ENCODE peak calls at places on chromosomes 7 and 10, in seven cellular contexts. V is neuronal stem cell, Q is H1, H is fibroblast of lung, B is HCT116, I is HepG2, L is GM23248. P is an unnamed sample.

GRCh38 chr7:5425507-5426225 is 2.0 kb upstream of the TNRC18 start:
- DNase-seq in L (peak; percentile 94), H (peak; percentile 86), I (peak; percentile 88), Q (no peak), B (no peak), V (peak; percentile 83), P (no peak)

GRCh38 chr7:143320620-143321019 is 4.7 kb downstream of the CLCN1 start:
- DNase-seq in L (no peak), B (no peak), H (no peak), Q (no peak), V (no peak), I (no peak), P (no peak)

GRCh38 chr10:48306870-48307531 is 524 bp downstream of the MAPK8 start:
- DNase-seq in B (no peak), Q (no peak), L (peak; percentile 75), I (peak; percentile 21), H (peak; percentile 62), V (peak; percentile 45), P (peak; percentile 79)

GRCh38 chr7:116195451-116195850 is 14.9 kb upstream of the TES start:
- DNase-seq in V (no peak), B (no peak), I (no peak), L (peak; percentile 73), H (peak; percentile 73), Q (no peak), P (no peak)

GRCh38 chr10:118911361-118911760 is 118.2 kb upstream of the NANOS1 start:
- DNase-seq in V (no peak), B (peak; percentile 37), H (peak; percentile 69), L (peak; percentile 47), Q (no peak), I (peak; percentile 58), P (no peak)

GRCh38 chr10:12077580-12078180 is 8.9 kb downstream of the DHTKD1 start:
- DNase-seq in Q (no peak), L (no peak), H (no peak), V (no peak), B (no peak), I (no peak), P (no peak)

GRCh38 chr7:9921326-9921725 is 1052.3 kb upstream of the PHF14 start:
- DNase-seq in Q (no peak), V (no peak), L (no peak), I (no peak), H (no peak), B (no peak), P (no peak)

GRCh38 chr10:70723771-70724170 is 51.5 kb downstream of the ADAMTS14 start:
- DNase-seq in H (no peak), L (no peak), B (no peak), Q (no peak), I (no peak), V (no peak), P (no peak)

GRCh38 chr10:110357252-110357780 is 52.6 kb upstream of the SMNDC1 start:
- DNase-seq in Q (no peak), V (no peak), H (peak; percentile 97), L (peak; percentile 98), I (peak; percentile 30), B (peak; percentile 34), P (no peak)

GRCh38 chr10:17637869-17638268 is 6.1 kb upstream of the STAM start:
- DNase-seq in B (no peak), Q (no peak), V (no peak), H (no peak), I (no peak), L (no peak), P (no peak)

GRCh38 chr7:151687523-151688235 is 168.0 kb upstream of the RHEB start:
- DNase-seq in L (peak; percentile 96), Q (peak; percentile 80), H (peak; percentile 98), B (peak; percentile 92), V (peak; percentile 39), I (peak; percentile 58), P (no peak)

GRCh38 chr7:288671-289101 is 1.3 kb upstream of the FOXL3 start:
- DNase-seq in Q (no peak), B (no peak), H (no peak), V (no peak), L (no peak), I (no peak), P (no peak)

GRCh38 chr10:91931526-91932190 is 8.1 kb downstream of the BTAF1 start:
- DNase-seq in Q (no peak), I (no peak), B (no peak), L (no peak), V (no peak), H (no peak), P (no peak)

GRCh38 chr7:152354061-152354460 is 81.7 kb downstream of the KMT2C start:
- DNase-seq in L (peak; percentile 64), Q (no peak), V (no peak), H (peak; percentile 81), I (peak; percentile 4), B (no peak), P (no peak)

GRCh38 chr10:73837072-73837471 is 25.7 kb upstream of the NDST2 start:
- DNase-seq in H (peak; percentile 57), L (peak; percentile 76), Q (no peak), I (no peak), V (no peak), B (no peak), P (no peak)

GRCh38 chr10:112823604-112824003 is 126.4 kb upstream of the TCF7L2 start:
- DNase-seq in I (no peak), Q (no peak), H (no peak), B (no peak), V (no peak), L (no peak), P (no peak)

GRCh38 chr10:76553700-76554470 is 1083.7 kb downstream of the KCNMA1 start:
- DNase-seq in Q (no peak), I (no peak), V (no peak), B (no peak), H (no peak), L (no peak), P (no peak)

DNA sequence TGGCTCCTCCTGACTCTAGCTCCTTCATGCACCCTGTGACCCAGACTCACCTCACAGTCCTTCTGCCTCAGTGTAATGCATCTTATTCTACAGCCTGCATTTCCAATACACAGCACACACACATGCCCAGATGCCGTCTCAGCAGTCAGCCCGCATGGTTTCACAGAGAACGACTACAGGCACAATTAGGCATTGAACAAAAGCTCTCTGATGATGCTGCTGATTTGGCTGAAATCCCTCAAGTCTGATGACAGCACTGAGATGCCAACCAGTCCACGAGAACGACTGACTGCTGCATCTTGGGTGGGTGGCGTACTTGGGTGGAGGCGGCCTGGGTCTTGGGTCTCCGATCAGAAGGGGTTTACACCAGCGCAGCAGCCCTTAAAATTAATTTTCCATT is 200.4 kb downstream of the TAX1BP1 start:
- DNase-seq in L (no peak), B (no peak), H (no peak), I (no peak), Q (no peak), V (no peak), P (no peak)
- H3K4me2 ChIP-seq in L (no peak overlapping the region), B (no peak overlapping the region), H (no peak overlapping the region), I (no peak overlapping the region), Q (no peak overlapping the region), V (no peak overlapping the region), P (no peak overlapping the region)

DNA sequence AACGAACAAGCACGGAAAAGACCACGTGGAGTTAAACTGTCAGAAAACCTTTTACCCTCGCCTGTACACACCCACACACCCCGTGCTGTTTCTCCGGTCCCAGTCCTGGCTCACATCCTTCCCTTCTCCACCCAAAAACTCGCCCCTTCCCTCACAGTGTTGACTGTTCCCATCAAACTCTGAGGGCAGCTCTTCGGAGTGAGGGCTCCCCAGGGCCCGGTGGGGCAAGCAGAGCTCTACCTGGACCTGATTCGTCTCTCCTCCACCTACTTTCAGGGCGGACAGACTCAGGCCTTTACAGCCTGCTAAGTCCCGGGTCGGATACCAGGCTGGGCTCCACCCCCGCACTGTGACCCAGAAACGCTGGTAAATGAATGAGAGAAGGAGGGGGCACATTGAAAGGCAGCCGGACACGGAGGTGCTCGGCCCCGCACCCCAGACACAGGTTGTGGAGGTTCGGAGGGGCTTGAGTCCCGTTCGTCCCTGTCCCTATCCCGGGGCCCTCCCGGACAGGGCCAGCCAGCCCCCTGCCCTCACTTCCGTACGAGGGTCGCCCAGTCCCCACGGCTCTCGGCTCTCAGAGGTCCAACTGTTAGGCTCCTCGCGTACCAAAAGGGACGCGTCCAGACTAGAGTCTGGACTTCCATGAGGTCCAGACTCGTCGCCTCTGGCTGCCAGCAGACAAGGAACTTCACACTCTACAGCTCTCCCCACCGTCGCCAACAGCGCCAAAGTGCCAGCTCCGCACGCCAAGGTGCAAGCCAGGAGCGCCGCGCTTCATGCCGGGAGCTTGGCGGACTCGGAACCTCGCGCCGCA is 31.7 kb upstream of the ASL start:
- DNase-seq in B (no peak), L (peak; percentile 73), H (peak; percentile 41), V (no peak), I (no peak), Q (no peak), P (no peak)
- H2AFZ ChIP-seq in B (no peak overlapping the region), L (peak overlapping the region; percentile 91), H (peak overlapping the region; percentile 93), V (peak overlapping the region; percentile 68), I (peak overlapping the region; percentile 94), Q (peak overlapping the region; percentile 99), P (no peak overlapping the region)

DNA sequence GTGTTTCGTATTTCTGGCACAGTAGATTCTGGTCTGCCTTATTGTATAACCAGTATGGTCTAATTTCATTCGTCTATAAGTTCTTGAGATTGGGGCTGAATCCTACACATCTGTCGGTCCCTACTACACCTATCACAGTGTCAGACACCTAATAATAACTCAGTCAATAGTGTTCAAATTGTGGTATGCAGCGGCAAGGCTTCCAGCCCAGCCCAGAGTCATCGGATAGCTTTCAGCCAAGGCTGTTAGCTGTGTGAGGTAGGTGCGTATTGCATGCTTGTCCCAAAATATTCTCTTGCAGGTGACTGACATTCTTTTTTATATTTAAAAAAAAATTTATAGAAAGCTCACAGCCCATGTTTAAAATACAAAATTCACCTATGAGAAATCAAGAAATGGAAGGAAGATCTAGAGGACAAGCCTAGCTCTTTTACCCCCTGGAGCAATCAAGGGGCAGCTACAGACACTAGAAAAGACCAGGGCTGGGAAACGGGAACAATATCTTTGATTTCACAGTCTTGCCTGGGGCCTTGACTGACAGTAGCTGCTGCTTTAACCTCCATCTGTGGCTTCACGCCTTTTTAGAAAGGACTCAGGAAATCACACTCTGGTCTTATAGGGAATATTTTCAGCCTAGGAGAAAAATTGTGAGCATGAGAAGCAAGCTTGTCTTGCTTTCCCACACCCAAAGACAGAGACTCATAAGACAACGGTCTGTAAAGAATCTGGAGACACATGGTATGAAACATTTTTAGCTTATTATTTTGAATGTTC is 9.5 kb upstream of the ASB4 start:
- DNase-seq in Q (no peak), L (no peak), V (no peak), I (no peak), H (no peak), B (no peak), P (no peak)
- H3K4me2 ChIP-seq in Q (no peak overlapping the region), L (no peak overlapping the region), V (no peak overlapping the region), I (no peak overlapping the region), H (no peak overlapping the region), B (peak overlapping the region; percentile 7), P (peak overlapping the region; percentile 37)

DNA sequence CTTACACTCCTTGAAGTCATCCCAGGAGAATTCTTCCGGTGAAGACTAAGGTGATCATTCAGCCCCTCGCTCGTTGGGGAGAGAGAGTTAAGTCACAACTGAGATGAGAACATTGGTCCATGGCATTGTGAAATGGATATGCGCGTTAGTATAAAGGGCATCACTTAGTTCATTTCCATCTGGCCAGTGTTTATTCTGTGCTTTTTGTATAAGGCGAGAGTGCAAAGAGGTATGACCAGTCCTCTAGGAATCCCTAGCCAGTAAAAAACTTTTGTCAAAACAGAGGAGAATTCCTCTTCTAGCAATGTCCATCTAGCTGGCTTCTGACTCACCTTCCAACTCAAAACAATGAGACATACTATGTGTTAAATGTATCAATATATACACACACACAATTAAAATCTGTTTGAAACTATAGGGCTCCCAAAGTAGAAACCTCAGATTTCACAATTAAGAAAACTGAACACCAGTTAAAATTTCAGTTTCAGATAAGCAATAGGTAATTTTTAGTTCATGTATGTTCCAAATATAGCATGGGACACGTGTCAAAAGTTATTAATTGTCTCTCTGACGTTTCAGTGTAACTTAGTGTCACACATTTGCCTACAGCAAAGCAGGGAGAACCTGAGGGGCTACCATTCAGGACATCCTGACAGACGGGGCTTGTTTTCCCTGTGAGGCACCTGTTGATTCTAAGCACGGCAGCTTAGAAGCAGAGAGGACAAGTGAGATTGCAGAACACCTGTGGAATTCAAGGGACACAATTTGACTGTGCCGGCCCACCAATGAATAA is 158.9 kb downstream of the KLF6 start:
- DNase-seq in L (peak; percentile 61), I (no peak), H (peak; percentile 86), B (no peak), V (no peak), Q (no peak), P (no peak)
- H2AFZ ChIP-seq in L (no peak overlapping the region), I (no peak overlapping the region), H (no peak overlapping the region), B (no peak overlapping the region), V (no peak overlapping the region), Q (no peak overlapping the region), P (no peak overlapping the region)

P was measured in DND-41.